ENCODE peak calls at places on chromosomes 3 and 15, in six cellular contexts. O, Q, G, W, S and M are unnamed samples.

GRCh38 chr3:4406746-4407568 is 60.1 kb downstream of the SUMF1 start:
- DNase-seq in Q (no peak), W (no peak), O (no peak), S (peak), G (no peak), M (no peak)

GRCh38 chr15:81097893-81098280 is 36.2 kb upstream of the CFAP161 start:
- DNase-seq in W (no peak), Q (no peak), S (no peak), G (no peak), O (peak), M (no peak)

GRCh38 chr3:16309558-16309957 is 44.5 kb downstream of the OXNAD1 start:
- DNase-seq in Q (no peak), W (peak), O (peak), G (peak), S (no peak), M (no peak)

GRCh38 chr15:47857384-47858168 is 140.3 kb downstream of the SEMA6D start:
- DNase-seq in W (no peak), S (no peak), O (no peak), G (no peak), Q (no peak), M (no peak)

GRCh38 chr15:34679326-34679725 is 75.5 kb downstream of the GJD2 start:
- DNase-seq in O (peak), Q (no peak), G (no peak), W (no peak), S (no peak), M (no peak)

GRCh38 chr3:16241225-16241624 is 23.5 kb downstream of the DPH3 start:
- DNase-seq in G (no peak), S (no peak), W (no peak), Q (no peak), O (no peak), M (no peak)

GRCh38 chr3:100076544-100077529 is 37.5 kb downstream of the FILIP1L start:
- DNase-seq in W (no peak), G (no peak), O (no peak), S (peak), Q (no peak), M (no peak)

GRCh38 chr3:73813291-73813977 is 188.7 kb upstream of the PDZRN3 start:
- DNase-seq in O (peak), Q (no peak), G (peak), W (no peak), S (peak), M (peak)

GRCh38 chr3:14137004-14137403 is 12.2 kb downstream of the TMEM43 start:
- DNase-seq in S (no peak), G (no peak), O (peak), W (peak), Q (no peak), M (no peak)

GRCh38 chr3:50164056-50164455 is 8.9 kb downstream of the SEMA3F start:
- DNase-seq in S (peak), W (peak), G (peak), O (peak), Q (no peak), M (no peak)

GRCh38 chr3:184583345-184584000 is 21.9 kb downstream of the EPHB3 start:
- DNase-seq in S (peak), W (no peak), G (no peak), O (peak), Q (peak), M (no peak)

DNA sequence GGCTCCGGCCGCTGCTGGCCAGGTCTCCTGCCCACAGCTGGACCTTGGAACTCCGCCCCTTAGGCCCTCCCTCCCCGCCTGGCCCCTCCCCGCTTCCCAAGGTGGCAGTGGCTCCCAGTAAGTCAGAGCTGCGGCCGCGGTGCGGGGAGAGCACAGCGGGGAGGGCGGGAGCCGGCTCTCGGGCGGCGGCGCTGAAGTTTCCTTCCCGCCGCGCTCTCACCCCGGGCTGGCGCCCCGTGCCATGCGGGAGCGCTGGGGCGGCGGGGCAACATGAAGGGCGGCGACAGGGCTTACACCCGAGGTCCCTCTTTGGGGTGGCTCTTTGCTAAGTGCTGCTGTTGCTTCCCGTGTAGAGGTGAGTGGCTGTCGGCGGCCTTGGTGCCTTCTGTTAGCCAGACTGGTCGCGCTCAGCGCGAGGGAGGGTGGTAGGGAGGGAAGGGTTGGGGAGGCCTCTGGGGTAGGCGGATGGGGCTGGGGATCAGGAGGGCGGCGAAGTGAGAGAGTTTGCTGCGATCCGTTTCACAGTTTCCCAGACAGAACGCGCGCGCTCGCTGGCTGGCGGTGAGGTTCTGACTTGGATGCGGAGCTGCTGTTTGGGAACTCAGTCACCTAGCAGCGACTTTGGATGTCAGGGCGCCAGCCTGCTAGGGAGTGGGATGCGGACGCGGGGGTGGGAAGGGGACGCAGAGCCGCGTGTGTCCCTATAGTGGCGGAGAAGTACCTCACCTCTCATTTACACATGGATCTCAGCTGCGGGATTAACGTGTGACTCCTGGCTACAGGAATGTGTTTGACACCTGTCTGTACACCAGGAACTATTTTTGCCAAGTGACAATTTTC is 145.5 kb upstream of the UMPS start:
- DNase-seq in W (peak), S (peak), Q (peak), G (peak), O (peak), M (no peak)
- TF ChIP-seq EZH2 in W (no peak), S (peak), Q (peak), G (peak), O (peak), M (no peak)

DNA sequence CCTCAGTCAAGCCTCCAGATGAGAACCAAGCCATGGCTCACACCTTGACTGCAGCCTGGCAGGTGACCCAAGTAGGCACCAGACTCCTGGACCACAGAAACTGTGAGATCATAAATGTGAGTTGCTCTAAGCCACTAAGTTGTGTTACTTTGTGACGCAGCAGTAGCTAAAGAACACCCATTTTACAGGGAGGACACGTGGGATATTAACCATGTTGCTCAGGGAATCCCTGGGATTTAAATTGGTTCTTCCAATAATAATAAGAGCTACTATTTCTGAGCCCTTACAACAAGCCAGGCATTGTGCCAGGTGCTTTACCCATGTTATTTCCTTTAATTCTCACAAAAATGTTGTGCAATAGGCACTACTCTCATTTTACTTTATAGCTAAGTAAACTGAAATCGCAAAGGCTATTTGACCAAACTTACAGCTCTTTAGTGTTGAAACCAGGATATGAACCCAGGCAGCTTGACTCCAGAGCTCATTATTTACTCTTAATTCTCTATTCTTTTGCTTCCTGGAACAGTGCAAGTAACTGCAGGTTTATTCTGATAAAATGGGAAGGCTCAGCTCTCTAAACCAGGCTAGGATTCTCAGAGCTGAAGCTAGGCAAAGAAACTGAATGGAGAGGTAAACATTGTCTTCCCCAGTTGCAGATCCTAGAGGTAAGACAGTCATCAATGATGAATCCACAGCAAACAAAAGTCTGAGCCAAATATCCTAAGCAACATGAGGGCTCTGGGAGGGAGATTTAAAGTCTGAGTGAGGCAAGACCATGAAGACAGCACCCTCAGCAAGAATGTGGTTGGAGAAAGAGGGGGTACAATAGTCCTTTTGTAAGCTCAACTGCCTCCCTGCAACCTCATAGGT is 294.5 kb downstream of the KBTBD8 start:
- DNase-seq in W (no peak), Q (no peak), S (no peak), G (no peak), O (peak), M (no peak)
- TF ChIP-seq EZH2 in W (no peak), Q (no peak), S (no peak), G (no peak), O (no peak), M (no peak)

GRCh38 chr15:40435331-40436089 is 5.2 kb upstream of the BAHD1 start:
- DNase-seq in S (no peak), G (no peak), O (no peak), Q (no peak), W (no peak), M (no peak)

GRCh38 chr15:40437754-40438687 is 2.7 kb upstream of the BAHD1 start:
- DNase-seq in W (no peak), S (no peak), O (no peak), G (no peak), Q (no peak), M (no peak)

GRCh38 chr15:40436892-40437753 is 3.6 kb upstream of the BAHD1 start:
- DNase-seq in W (no peak), O (no peak), Q (peak), G (no peak), S (no peak), M (no peak)

GRCh38 chr15:40438712-40439111 is 2.0 kb upstream of the BAHD1 start:
- DNase-seq in G (no peak), O (no peak), W (no peak), Q (no peak), S (no peak), M (no peak)

DNA sequence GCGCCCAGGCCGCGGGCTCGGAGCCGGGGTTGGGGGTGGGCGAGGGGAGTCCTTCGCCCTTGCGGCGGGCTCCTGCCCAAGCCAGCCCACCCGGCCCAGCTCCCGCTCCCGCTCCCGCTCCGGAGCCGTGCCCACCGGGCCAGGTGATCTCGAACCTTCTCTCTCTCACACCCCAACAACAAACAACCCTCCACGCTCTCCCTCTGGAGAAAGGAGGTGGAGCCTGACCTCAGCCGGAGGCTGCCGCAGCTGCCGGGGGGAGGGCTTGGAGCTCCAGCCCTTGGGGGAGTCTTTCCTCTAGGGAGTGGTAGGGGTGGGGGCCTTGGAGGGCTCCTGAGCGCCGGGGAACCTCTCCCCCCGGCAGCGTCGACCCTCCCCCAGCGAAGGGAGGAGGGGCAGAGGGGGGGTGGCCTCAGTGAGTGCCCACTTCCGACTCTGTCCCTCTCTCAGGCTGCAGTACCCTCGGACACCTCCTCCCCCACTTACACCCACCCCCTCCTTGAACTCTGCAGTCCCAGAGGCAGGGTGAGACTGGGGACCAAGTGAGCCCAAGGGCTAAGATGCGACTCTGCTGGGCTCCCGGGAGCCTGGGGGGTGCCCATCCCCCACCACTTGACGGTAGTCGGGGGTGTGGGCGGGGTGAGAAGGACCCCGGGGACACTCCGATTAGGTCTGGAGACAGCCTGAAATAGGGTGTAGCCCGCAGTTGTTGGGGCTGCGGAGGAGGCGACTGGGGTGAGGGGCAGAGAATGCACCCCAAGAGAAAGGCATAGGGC is 4.4 kb upstream of the BAHD1 start:
- DNase-seq in S (peak), O (peak), Q (peak), W (no peak), G (no peak), M (no peak)
- TF ChIP-seq EZH2 in S (no peak), O (no peak), Q (peak), W (no peak), G (peak), M (no peak)

GRCh38 chr3:119702530-119703527 is at the start of gene CFAP91:
- DNase-seq in O (peak), W (peak), Q (peak), S (peak), G (peak), M (no peak)
- TF ChIP-seq EZH2 in O (no peak), W (no peak), Q (no peak), S (no peak), G (no peak), M (no peak)

GRCh38 chr15:89367485-89368451 is 33.1 kb upstream of the POLG start:
- DNase-seq in G (no peak), O (no peak), Q (peak), S (no peak), W (no peak), M (no peak)

GRCh38 chr15:89368566-89369223 is 34.1 kb upstream of the POLG start:
- DNase-seq in S (no peak), Q (peak), O (no peak), G (no peak), W (no peak), M (no peak)

GRCh38 chr15:89371145-89372044 is 36.8 kb upstream of the POLG start:
- DNase-seq in O (peak), S (no peak), W (no peak), Q (peak), G (no peak), M (no peak)

GRCh38 chr15:89370120-89371077 is 35.8 kb upstream of the POLG start:
- DNase-seq in Q (peak), S (no peak), O (no peak), W (no peak), G (no peak), M (no peak)

GRCh38 chr15:89369548-89369947 is 34.9 kb upstream of the POLG start:
- DNase-seq in G (no peak), Q (no peak), O (no peak), W (no peak), S (no peak), M (no peak)
- TF ChIP-seq EZH2 in G (no peak), Q (no peak), O (peak), W (no peak), S (no peak), M (no peak)

DNA sequence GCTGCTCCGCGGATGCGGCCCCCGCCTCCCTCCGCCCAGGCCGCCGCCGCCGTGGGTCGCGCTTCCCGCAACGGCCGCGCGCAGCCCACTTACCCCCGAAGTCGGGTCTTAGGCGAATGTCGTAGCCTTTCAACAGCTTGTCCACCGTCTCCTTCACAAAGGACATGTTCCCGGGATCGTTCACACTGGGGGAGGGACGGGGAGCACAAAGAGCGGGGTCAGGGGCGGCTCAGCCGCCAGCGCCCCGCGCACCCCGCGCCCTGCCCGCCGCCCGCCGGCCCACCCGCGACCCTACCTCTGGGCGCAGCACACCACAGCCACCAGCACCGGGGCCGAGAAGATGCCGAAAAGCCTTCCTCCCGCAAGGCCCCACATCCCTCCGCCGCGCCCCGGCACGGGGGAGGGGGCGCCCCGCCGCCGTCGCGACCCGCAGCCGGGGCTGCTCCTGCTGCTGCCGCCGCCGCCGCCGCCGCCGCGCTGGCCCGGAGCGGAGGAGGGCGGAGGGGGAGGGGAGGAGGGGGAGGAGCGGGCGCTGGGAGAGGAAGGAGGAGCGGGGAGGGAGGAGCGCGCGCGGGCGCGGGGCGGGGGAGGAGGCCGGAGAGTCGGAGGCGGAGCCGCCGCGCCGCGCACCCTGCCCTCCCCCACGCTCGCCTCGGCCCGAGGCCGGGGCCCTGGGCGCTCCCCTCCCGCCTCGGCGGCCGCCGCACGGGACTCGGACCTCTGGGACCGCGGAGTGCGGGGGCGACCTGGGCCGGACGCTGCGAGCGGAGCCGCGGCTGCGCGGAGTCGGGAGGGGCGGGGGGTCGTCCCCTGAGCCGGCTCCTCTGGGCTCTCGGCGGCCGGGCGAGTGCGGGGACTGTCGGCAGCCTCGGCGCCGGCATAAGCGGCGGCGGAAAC is at the start of gene GABRB3:
- DNase-seq in W (no peak), Q (peak), G (no peak), S (peak), O (peak), M (no peak)
- TF ChIP-seq EZH2 in W (no peak), Q (no peak), G (no peak), S (no peak), O (no peak), M (no peak)

DNA sequence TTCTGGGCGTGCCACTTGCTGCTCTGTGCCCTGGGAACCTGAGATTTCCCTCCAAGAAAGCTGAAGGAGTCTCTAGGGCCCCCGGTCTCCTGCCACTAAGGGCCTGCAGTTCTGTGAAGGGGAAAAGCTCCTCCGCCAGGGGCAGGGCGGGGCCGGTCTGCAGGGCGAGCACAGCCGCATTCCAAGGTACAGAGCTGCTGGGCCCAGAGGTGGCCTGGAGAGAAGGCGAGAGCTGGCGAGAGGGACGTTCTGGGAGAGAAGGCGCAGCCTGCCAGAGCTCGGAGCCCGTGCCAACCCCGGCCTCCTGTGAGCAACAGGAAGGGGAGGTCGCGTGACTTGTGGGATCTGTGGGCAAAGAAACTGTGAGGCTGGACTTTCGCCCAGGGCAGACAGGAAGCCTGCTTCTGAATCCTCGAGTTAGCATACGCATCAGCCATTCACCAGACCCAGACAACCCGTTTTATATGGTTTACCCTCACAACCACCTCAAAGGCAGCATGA is 500.4 kb downstream of the SHQ1 start:
- DNase-seq in G (peak), O (peak), Q (peak), S (peak), W (peak), M (no peak)
- TF ChIP-seq EZH2 in G (no peak), O (no peak), Q (no peak), S (no peak), W (no peak), M (no peak)

GRCh38 chr3:129607391-129608068 is 1.1 kb upstream of the PLXND1 start:
- DNase-seq in G (peak), Q (no peak), O (peak), S (no peak), W (no peak), M (no peak)

GRCh38 chr3:129605593-129606521 is 619 bp downstream of the PLXND1 start:
- DNase-seq in W (peak), S (peak), Q (peak), G (peak), O (peak), M (no peak)

GRCh38 chr3:129604942-129605592 is 1.4 kb downstream of the PLXND1 start:
- DNase-seq in S (no peak), O (no peak), W (no peak), Q (peak), G (no peak), M (no peak)

GRCh38 chr3:129608087-129608935 is 1.8 kb upstream of the PLXND1 start:
- DNase-seq in Q (peak), W (no peak), G (peak), S (peak), O (peak), M (no peak)

DNA sequence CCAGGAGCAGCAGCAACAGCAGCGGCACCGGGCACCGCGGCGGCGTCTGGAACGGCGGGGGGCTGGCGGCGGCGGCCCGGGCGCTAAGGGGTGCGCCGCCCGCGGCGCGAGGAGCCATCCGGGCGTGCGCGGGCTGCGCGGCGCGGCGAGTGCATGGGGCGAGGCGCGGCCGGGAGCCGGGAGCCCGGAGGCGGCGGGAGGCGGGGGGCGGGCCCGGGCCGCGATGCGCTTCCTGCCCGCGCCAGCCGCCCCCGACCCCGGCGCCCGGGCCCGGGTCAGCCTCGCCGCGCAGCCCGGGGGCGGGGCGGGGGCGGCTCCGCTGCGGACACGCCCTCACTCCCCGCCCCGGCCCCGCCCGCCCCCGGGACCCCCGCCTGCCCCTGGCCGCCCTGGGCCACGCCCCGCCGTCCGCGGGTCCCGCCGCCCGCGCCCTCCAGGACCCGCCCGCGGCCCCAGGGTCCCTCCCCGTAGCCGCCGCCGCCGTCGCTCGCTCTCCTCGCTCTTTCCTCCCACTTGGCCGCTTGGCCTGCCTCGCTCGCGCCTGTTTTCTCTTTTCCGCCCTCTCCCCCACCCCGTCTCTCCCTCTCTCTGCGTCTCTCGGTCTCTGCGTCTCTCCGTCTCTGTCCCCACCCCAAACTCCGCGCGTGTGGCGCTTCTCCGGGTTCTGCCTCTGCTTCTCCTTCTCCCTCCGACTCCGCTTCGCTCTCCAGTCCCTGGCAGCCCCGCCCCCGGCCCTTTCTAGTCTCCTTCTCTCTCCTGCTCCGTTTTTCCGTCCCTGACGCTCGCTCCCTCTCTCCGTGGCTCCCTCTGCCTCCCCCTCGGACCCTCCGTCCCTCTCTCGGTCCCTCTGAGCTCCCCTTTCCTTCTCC is at the start of gene PLXND1:
- DNase-seq in Q (peak), O (peak), S (peak), W (peak), G (peak), M (no peak)
- TF ChIP-seq EZH2 in Q (no peak), O (no peak), S (no peak), W (no peak), G (no peak), M (no peak)